ENCODE peak calls at places on chromosomes 5 and 9, in six cellular contexts. B, F, K, G, X and W are unnamed samples.

GRCh38 chr5:171980729-171981128 is 25.7 kb downstream of the FBXW11 start:
- DNase-seq in X (no peak), F (peak; percentile 55), B (no peak), K (no peak), G (no peak), W (no peak)

GRCh38 chr5:136055612-136056302 is 27.0 kb downstream of the TGFBI start:
- DNase-seq in G (no peak), K (no peak), B (no peak), F (no peak), X (no peak), W (no peak)

GRCh38 chr5:80407735-80408474 is at the start of gene ZFYVE16:
- DNase-seq in G (peak; percentile 89), X (peak; percentile 99), B (peak; percentile 97), F (peak; percentile 97), K (peak; percentile 94), W (peak; percentile 88)

GRCh38 chr5:142814122-142814521 is 43.9 kb downstream of the ARHGAP26 start:
- DNase-seq in B (no peak), K (no peak), F (no peak), X (no peak), G (no peak), W (no peak)

GRCh38 chr5:80797428-80798024 is 142.7 kb upstream of the DHFR start:
- DNase-seq in K (no peak), G (no peak), X (no peak), B (no peak), F (no peak), W (no peak)

GRCh38 chr9:134575103-134575816 is 66.3 kb upstream of the COL5A1 start:
- DNase-seq in G (no peak), X (no peak), K (no peak), B (no peak), F (no peak), W (no peak)

GRCh38 chr5:65076251-65076869 is 307.6 kb downstream of the CWC27 start:
- DNase-seq in X (peak; percentile 51), G (peak; percentile 12), F (peak; percentile 64), B (peak; percentile 56), K (peak; percentile 77), W (peak; percentile 52)

GRCh38 chr5:14110196-14110595 is 32.9 kb upstream of the TRIO start:
- DNase-seq in K (no peak), B (no peak), F (no peak), G (no peak), X (no peak), W (no peak)

GRCh38 chr9:75418518-75418917 is 330.2 kb downstream of the OSTF1 start:
- DNase-seq in F (no peak), G (no peak), B (no peak), X (no peak), K (no peak), W (no peak)

GRCh38 chr5:172753101-172753500 is 17.9 kb downstream of the DUSP1 start:
- DNase-seq in B (no peak), X (no peak), G (no peak), F (no peak), K (no peak), W (no peak)

GRCh38 chr9:116174347-116174746 is 20.8 kb downstream of the PAPPA start:
- DNase-seq in B (peak; percentile 64), K (no peak), F (no peak), X (peak; percentile 55), G (no peak), W (no peak)

GRCh38 chr9:135228983-135229625 is 141.6 kb downstream of the OLFM1 start:
- DNase-seq in K (no peak), B (no peak), X (no peak), G (no peak), F (no peak), W (no peak)

GRCh38 chr9:8723195-8723594 is 923.6 kb upstream of the DMAC1 start:
- DNase-seq in X (no peak), K (no peak), B (no peak), G (no peak), F (no peak), W (no peak)

GRCh38 chr9:14314929-14315753 is 1.2 kb upstream of the NFIB start:
- DNase-seq in B (peak; percentile 72), K (peak; percentile 88), F (peak; percentile 65), G (peak; percentile 69), X (peak; percentile 69), W (peak; percentile 89)

GRCh38 chr9:15277400-15278137 is 29.4 kb downstream of the TTC39B start:
- DNase-seq in X (no peak), F (no peak), G (no peak), B (peak; percentile 28), K (no peak), W (no peak)

GRCh38 chr9:109483771-109484442 is 14.2 kb downstream of the PTPN3 start:
- DNase-seq in B (no peak), F (no peak), X (no peak), K (no peak), G (no peak), W (no peak)

GRCh38 chr9:32344551-32345182 is 39.8 kb upstream of the ACO1 start:
- DNase-seq in X (peak; percentile 20), F (peak; percentile 87), G (no peak), K (peak; percentile 1), B (peak; percentile 75), W (no peak)

GRCh38 chr5:132385321-132386105 is 16.0 kb downstream of the SLC22A5 start:
- DNase-seq in G (peak; percentile 55), B (peak; percentile 74), X (peak; percentile 88), K (peak; percentile 49), F (no peak), W (peak; percentile 89)

GRCh38 chr9:101708855-101709254 is 29.6 kb downstream of the GRIN3A start:
- DNase-seq in F (no peak), G (no peak), K (no peak), X (no peak), B (no peak), W (no peak)

GRCh38 chr9:19894975-19895374 is 106.1 kb upstream of the SLC24A2 start:
- DNase-seq in G (no peak), F (no peak), K (no peak), X (no peak), B (peak; percentile 5), W (no peak)

GRCh38 chr9:123349691-123350480 is 6.1 kb upstream of the CRB2 start:
- DNase-seq in B (peak; percentile 58), K (no peak), X (peak; percentile 92), F (peak; percentile 82), G (peak; percentile 94), W (peak; percentile 52)

GRCh38 chr5:160846642-160847041 is 5.4 kb downstream of the ATP10B start:
- DNase-seq in X (no peak), G (no peak), K (no peak), B (no peak), F (no peak), W (no peak)